ENCODE peak calls at places on chromosomes 11 and 22, in five cellular contexts. V is progenitor cell of endocrine pancreas, H is mucosa of descending colon, W is lower leg skin, L is WTC11. F is an unnamed sample.

GRCh38 chr11:73528420-73528819 is 69.5 kb downstream of the FAM168A start:
- DNase-seq in V (no peak), H (no peak), W (no peak), L (no peak), F (no peak)

GRCh38 chr11:73361953-73362776 is 14.0 kb upstream of the RELT start:
- DNase-seq in V (no peak), H (no peak), W (no peak), L (peak), F (no peak)

GRCh38 chr22:29040385-29041275 is 21.0 kb downstream of the C22orf31 start:
- DNase-seq in V (peak), H (no peak), W (no peak), L (peak), F (peak)

GRCh38 chr11:44596541-44597276 is 31.2 kb downstream of the CD82 start:
- DNase-seq in V (no peak), H (no peak), W (no peak), L (no peak), F (no peak)

GRCh38 chr11:14502039-14502438 is 2.4 kb upstream of the COPB1 start:
- DNase-seq in V (no peak), H (no peak), W (no peak), L (no peak), F (no peak)

GRCh38 chr11:46345131-46345597 is 2.1 kb upstream of the DGKZ start:
- DNase-seq in V (no peak), H (peak), W (peak), L (peak), F (no peak)

GRCh38 chr11:114059984-114060401 is 482 bp downstream of the ZBTB16 start:
- DNase-seq in V (no peak), H (no peak), W (peak), L (no peak), F (no peak)

GRCh38 chr22:38213319-38214247 is 11.8 kb downstream of the MAFF start:
- DNase-seq in V (no peak), H (no peak), W (no peak), L (no peak), F (no peak)

GRCh38 chr11:126529037-126529436 is 173.6 kb downstream of the ST3GAL4 start:
- DNase-seq in V (no peak), H (no peak), W (no peak), L (no peak), F (no peak)

GRCh38 chr11:34284166-34284565 is 73.6 kb downstream of the ABTB2 start:
- DNase-seq in V (no peak), H (no peak), W (no peak), L (no peak), F (no peak)

GRCh38 chr22:22803285-22803853 is 84.2 kb upstream of the IGLL5 start:
- DNase-seq in V (no peak), H (no peak), W (no peak), L (no peak), F (no peak)

GRCh38 chr22:22800716-22801115 is 86.9 kb upstream of the IGLL5 start:
- DNase-seq in V (no peak), H (no peak), W (no peak), L (no peak), F (no peak)

GRCh38 chr22:22799561-22799960 is 88.1 kb upstream of the IGLL5 start:
- DNase-seq in V (no peak), H (no peak), W (peak), L (no peak), F (no peak)

GRCh38 chr22:22798716-22799115 is 88.9 kb upstream of the IGLL5 start:
- DNase-seq in V (no peak), H (no peak), W (no peak), L (no peak), F (no peak)

GRCh38 chr22:22802346-22802970 is 85.2 kb upstream of the IGLL5 start:
- DNase-seq in V (no peak), H (no peak), W (no peak), L (no peak), F (no peak)
- TF ChIP-seq CTCF in V (peak), H (no peak), W (no peak), L (no peak), F (no peak)

DNA sequence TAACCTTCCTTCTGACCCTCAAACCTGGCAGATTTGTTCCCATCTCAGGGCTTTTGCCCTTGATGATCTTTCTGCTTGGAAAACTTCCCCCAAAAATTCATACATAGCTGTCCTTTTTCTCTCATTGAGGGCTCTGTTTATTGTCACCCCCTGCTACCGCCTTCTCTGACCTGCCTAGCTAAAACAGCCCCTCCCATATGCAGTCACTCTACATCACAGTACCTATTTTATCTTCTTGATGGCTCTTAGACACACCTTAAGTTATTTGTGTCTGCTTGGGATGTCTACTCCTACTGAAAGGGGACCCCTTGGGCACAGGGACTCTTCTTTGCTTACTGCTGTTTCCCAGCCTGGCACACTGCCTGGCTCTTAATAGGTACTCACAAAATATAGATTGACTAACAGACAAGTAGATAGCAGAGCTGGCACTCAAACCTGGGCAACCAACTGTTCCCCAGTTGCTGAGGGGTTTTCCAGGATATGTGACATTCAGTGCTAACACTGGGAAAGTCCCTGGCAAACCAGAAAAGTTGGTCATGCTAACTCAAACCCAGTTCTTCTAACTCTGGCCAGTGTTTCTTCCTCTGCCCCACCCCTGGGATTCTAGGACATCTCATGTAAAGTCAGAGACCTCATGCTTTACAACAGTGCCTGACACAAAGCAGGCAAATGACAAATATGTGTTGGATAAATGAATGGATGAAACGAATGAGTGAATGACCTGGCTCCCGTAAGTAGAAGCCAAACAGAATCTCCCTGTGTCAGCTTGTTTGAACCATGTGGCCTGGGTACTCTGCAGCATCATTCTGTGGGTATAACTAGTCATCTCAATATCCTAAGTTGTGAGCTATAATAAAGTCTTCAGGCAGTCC is 19.8 kb upstream of the FJX1 start:
- DNase-seq in V (no peak), H (no peak), W (no peak), L (no peak), F (no peak)
- TF ChIP-seq CTCF in V (no peak), H (no peak), W (no peak), L (no peak), F (no peak)

DNA sequence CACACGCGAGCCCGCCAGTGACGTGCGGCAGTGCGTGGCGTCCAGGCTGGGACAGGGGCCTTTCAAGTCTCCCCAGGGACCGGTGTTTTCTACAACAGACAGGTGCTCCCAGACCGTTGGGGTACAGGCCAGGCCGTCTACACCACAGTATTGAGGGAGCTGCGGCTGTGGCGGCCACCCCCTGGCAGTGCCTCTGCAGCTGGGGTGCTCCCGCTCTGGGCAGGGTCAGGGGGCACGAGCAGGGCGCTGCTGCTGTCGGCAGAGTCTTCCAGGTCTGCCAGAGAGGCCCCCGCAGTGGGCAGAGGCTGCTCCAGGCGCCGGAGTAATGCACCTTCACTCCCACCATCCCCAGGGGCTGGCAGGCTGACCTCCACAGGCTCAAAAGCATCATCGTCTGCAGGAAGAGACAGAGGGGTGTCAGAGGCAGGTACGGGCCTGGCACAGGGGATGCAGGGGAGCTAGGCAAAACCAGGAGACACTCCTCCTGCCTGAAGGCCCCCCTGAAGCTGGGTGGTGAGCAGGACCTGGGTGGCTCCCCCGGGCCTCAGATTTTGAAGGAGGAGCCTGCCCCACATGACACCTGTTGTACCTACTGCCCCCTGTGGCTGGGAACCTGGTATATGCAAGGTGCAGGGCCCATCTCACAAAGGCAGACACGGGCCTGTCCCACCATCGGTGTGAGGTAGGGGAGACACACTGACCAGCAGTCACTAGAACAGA is 83.3 kb downstream of the DGCR2 start:
- DNase-seq in V (no peak), H (no peak), W (peak), L (peak), F (no peak)
- TF ChIP-seq CTCF in V (no peak), H (no peak), W (no peak), L (no peak), F (no peak)

GRCh38 chr11:19018901-19019300 is 41.6 kb downstream of the MRGPRX2 start:
- DNase-seq in V (peak), H (no peak), W (no peak), L (peak), F (no peak)

DNA sequence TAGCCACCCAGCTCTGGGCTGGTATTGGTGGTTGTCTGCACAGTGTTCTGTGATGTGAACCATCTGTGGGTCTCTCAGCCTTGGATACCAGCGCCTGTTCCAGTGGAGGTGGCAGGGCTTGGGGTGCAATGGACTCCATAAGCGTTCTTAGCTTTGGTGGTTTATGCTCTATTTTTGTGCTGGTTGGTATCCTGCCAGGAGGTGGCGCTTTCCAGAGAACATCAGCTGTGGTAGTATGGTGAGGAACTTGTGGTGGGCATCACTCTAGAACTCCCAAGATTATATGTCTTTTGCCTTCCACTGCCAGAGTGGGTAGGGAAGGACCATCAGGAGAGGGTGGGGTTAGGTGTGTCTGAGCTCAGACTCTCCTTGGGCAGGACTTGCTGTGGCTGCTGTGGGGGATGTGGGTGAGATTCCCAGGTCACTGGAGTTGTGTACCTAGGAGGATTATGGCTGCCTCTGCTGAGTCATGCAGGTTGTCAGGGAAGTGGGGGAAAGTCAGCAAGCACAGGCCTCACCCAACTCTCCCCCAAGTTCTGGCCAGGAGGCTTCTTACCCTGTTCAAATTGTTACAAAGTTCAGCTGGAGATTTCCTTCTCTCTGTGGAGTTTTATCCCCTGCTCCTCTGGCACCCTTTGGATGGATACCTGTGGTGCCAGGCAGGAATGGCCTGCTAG is 47.2 kb downstream of the MRGPRX2 start:
- DNase-seq in V (no peak), H (no peak), W (no peak), L (peak), F (no peak)
- TF ChIP-seq CTCF in V (peak), H (no peak), W (no peak), L (peak), F (no peak)